ENCODE peak calls at places on chromosomes 4 and X, in eight cellular contexts. I is stomach, T is neural crest cell, A is epithelial cell of esophagus, L is BE2C, N is fibroblast of villous mesenchyme, E is lower lobe of right lung, J is WERI-Rb-1. H is an unnamed sample.

GRCh38 chr4:151304755-151305154 is 20.6 kb downstream of the SH3D19 start:
- DNase-seq in I (no peak), T (no peak), A (peak), L (no peak), N (peak), E (no peak), J (peak), H (no peak)

GRCh38 chrX:152444338-152444737 is 6.8 kb downstream of the GABRA3 start:
- DNase-seq in I (no peak), T (no peak), A (no peak), L (no peak), N (no peak), E (no peak), J (no peak), H (no peak)

GRCh38 chr4:87066403-87067119 is 131.8 kb downstream of the AFF1 start:
- DNase-seq in I (no peak), T (no peak), A (no peak), L (no peak), N (no peak), E (no peak), J (no peak), H (no peak)

GRCh38 chr4:58359590-58359989 is 1249.4 kb upstream of the IGFBP7 start:
- DNase-seq in I (no peak), T (no peak), A (no peak), L (no peak), N (no peak), E (no peak), J (no peak), H (no peak)

GRCh38 chr4:141789716-141790115 is 153.3 kb downstream of the IL15 start:
- DNase-seq in I (no peak), T (no peak), A (no peak), L (no peak), N (no peak), E (no peak), J (no peak), H (no peak)

GRCh38 chr4:54268151-54268550 is 39.1 kb downstream of the PDGFRA start:
- DNase-seq in I (no peak), T (no peak), A (peak), L (no peak), N (no peak), E (no peak), J (no peak), H (no peak)

GRCh38 chr4:56410247-56410646 is 23.0 kb upstream of the AASDH start:
- DNase-seq in I (peak), T (no peak), A (peak), L (peak), N (peak), E (no peak), J (peak), H (peak)

GRCh38 chr4:121041307-121042090 is 30.8 kb downstream of the NDNF start:
- DNase-seq in I (no peak), T (no peak), A (peak), L (no peak), N (no peak), E (no peak), J (no peak), H (no peak)

GRCh38 chrX:112612558-112612957 is 67.2 kb downstream of the LHFPL1 start:
- DNase-seq in I (no peak), T (no peak), A (no peak), L (no peak), N (no peak), E (no peak), J (no peak), H (no peak)

GRCh38 chrX:66676990-66677389 is 38.1 kb upstream of the EDA2R start:
- DNase-seq in I (no peak), T (no peak), A (peak), L (no peak), N (peak), E (no peak), J (no peak), H (no peak)

GRCh38 chrX:68650491-68650890 is 3.0 kb downstream of the STARD8 start:
- DNase-seq in I (no peak), T (no peak), A (peak), L (no peak), N (no peak), E (no peak), J (no peak), H (no peak)

GRCh38 chr4:65798498-65799127 is 128.3 kb upstream of the EPHA5 start:
- DNase-seq in I (no peak), T (no peak), A (peak), L (no peak), N (no peak), E (no peak), J (peak), H (no peak)

GRCh38 chr4:90099795-90100194 is 27.4 kb upstream of the CCSER1 start:
- DNase-seq in I (no peak), T (no peak), A (peak), L (no peak), N (no peak), E (no peak), J (no peak), H (no peak)

GRCh38 chrX:97524997-97525396 is 641.3 kb downstream of the RPA4 start:
- DNase-seq in I (no peak), T (no peak), A (peak), L (no peak), N (no peak), E (no peak), J (no peak), H (no peak)

GRCh38 chrX:86002076-86002896 is 45.1 kb downstream of the CHM start:
- DNase-seq in I (peak), T (no peak), A (peak), L (no peak), N (peak), E (peak), J (no peak), H (peak)

GRCh38 chrX:110097920-110098319 is 95.0 kb downstream of the TMEM164 start:
- DNase-seq in I (no peak), T (no peak), A (no peak), L (no peak), N (no peak), E (no peak), J (no peak), H (no peak)

GRCh38 chr4:24419147-24420034 is 165.0 kb downstream of the DHX15 start:
- DNase-seq in I (peak), T (peak), A (peak), L (peak), N (peak), E (peak), J (peak), H (peak)

GRCh38 chr4:174134361-174134760 is 149.1 kb downstream of the FBXO8 start:
- DNase-seq in I (no peak), T (no peak), A (no peak), L (no peak), N (no peak), E (no peak), J (no peak), H (no peak)

GRCh38 chrX:108177321-108177990 is 85.9 kb downstream of the ATG4A start:
- DNase-seq in I (no peak), T (no peak), A (peak), L (no peak), N (no peak), E (no peak), J (no peak), H (no peak)

GRCh38 chr4:10587697-10588096 is 96.9 kb downstream of the CLNK start:
- DNase-seq in I (no peak), T (no peak), A (no peak), L (no peak), N (peak), E (no peak), J (no peak), H (no peak)

GRCh38 chr4:48093949-48094550 is 40.0 kb downstream of the TXK start:
- DNase-seq in I (no peak), T (no peak), A (peak), L (no peak), N (no peak), E (no peak), J (no peak), H (no peak)

GRCh38 chr4:4880492-4880891 is 21.0 kb downstream of the MSX1 start:
- DNase-seq in I (no peak), T (no peak), A (peak), L (no peak), N (no peak), E (no peak), J (no peak), H (no peak)

GRCh38 chr4:153131478-153132069 is 72.7 kb upstream of the TRIM2 start:
- DNase-seq in I (no peak), T (no peak), A (no peak), L (no peak), N (no peak), E (no peak), J (no peak), H (no peak)

GRCh38 chr4:151437505-151437904 is 28.5 kb downstream of the FHIP1A start:
- DNase-seq in I (no peak), T (no peak), A (peak), L (no peak), N (no peak), E (no peak), J (no peak), H (no peak)

GRCh38 chr4:152106113-152106763 is 345.4 kb upstream of the GATB start:
- DNase-seq in I (peak), T (no peak), A (peak), L (no peak), N (peak), E (peak), J (no peak), H (no peak)

GRCh38 chr4:67721770-67722597 is 21.0 kb upstream of the UBA6 start:
- DNase-seq in I (no peak), T (no peak), A (peak), L (no peak), N (peak), E (no peak), J (no peak), H (no peak)

GRCh38 chrX:153764786-153765137 is 713 bp downstream of the PLXNB3 start:
- DNase-seq in I (no peak), T (no peak), A (no peak), L (no peak), N (no peak), E (peak), J (no peak), H (no peak)

DNA sequence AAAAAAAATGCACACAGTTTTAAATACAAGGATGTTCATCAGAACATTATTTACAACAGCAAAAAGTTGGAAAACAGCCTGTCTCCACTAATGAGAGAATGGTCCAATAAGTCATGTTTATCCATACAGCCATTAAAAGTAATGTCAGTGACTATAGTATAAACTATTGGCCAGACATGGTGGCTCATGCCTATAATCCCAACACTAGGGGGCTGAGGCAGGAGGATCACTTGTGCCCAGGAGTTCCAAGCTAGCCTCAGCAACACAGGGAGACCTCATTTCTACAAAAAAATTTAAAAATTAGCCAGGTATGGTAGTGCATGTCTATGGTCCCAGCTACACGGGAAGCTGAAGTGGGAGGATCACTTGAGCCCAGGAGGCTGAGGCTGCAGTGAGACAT is 48.1 kb upstream of the IL13RA1 start:
- DNase-seq in I (no peak), T (no peak), A (no peak), L (no peak), N (no peak), E (no peak), J (no peak), H (no peak)
- TF ChIP-seq CTCF in I (no peak), T (no peak), A (no peak), L (no peak), N (no peak), E (no peak), J (no peak), H (no peak)

GRCh38 chr4:180449395-180449956 is 1793.7 kb upstream of the TENM3 start:
- DNase-seq in I (no peak), T (no peak), A (peak), L (peak), N (no peak), E (no peak), J (peak), H (no peak)
- TF ChIP-seq CTCF in I (no peak), T (peak), A (peak), L (peak), N (no peak), E (no peak), J (peak), H (peak)

GRCh38 chrX:15465896-15466651 is 27.1 kb downstream of the PIR start:
- DNase-seq in I (no peak), T (no peak), A (no peak), L (no peak), N (peak), E (no peak), J (peak), H (no peak)
- TF ChIP-seq CTCF in I (no peak), T (peak), A (peak), L (peak), N (peak), E (no peak), J (peak), H (peak)

DNA sequence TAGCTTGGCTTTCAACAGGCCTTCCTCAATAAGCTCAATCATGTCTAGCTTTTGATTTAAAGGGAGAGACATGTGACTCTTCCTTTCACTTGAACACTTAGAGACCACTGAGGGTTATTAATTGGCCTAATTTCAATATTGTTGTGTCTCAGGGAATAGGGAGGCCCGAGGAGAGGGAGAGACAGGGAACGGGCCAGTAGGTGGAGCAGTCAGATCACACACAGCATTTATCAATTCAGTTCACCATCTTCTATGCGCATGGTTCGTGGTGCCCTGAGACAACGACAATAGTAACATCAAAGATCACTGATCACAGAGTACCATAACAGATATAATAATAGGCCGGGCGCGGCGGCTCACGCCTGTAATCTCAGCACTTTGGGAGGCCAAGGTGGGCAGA is 17.8 kb downstream of the ZNF81 start:
- DNase-seq in I (peak), T (peak), A (peak), L (peak), N (peak), E (peak), J (peak), H (no peak)
- TF ChIP-seq CTCF in I (peak), T (peak), A (peak), L (peak), N (peak), E (peak), J (peak), H (peak)

H was measured in progenitor cell of endocrine pancreas.